ENCODE peak calls at places on chromosomes 12 and 14, in eight cellular contexts. U, M, L, Q, Z, G, O and I are unnamed samples.

GRCh38 chr12:93005928-93006654 is 77.0 kb upstream of the EEA1 start:
- DNase-seq in L (no peak), M (no peak), Z (no peak), G (no peak), O (no peak), U (no peak), Q (no peak), I (no peak)

GRCh38 chr14:76472199-76472723 is 96.3 kb downstream of the ESRRB start:
- DNase-seq in G (no peak), L (no peak), Q (no peak), U (no peak), Z (no peak), M (no peak), O (no peak), I (no peak)

GRCh38 chr12:43222796-43223195 is 329.2 kb downstream of the ADAMTS20 start:
- DNase-seq in U (no peak), O (no peak), M (no peak), Q (no peak), L (no peak), Z (no peak), G (no peak), I (no peak)

GRCh38 chr14:92544051-92544730 is 30.6 kb downstream of the RIN3 start:
- DNase-seq in L (no peak), Q (no peak), Z (no peak), O (no peak), G (no peak), M (no peak), U (no peak), I (no peak)

GRCh38 chr12:53595212-53595611 is 31.0 kb downstream of the ATF7 start:
- DNase-seq in Z (no peak), Q (no peak), L (no peak), O (no peak), U (no peak), G (no peak), M (peak), I (no peak)

GRCh38 chr14:68627050-68627867 is 165.6 kb downstream of the ZFP36L1 start:
- DNase-seq in U (peak), L (no peak), Z (no peak), M (no peak), G (no peak), O (no peak), Q (no peak), I (no peak)

GRCh38 chr12:51751657-51752056 is 96.9 kb downstream of the FIGNL2 start:
- DNase-seq in Q (no peak), L (peak), M (no peak), Z (no peak), G (no peak), O (no peak), U (no peak), I (no peak)

GRCh38 chr14:43754838-43755237 is 752.2 kb downstream of the FSCB start:
- DNase-seq in M (no peak), L (no peak), G (no peak), U (no peak), O (no peak), Z (no peak), Q (no peak), I (no peak)

GRCh38 chr12:114623737-114624136 is 60.2 kb downstream of the TBX3 start:
- DNase-seq in G (no peak), U (no peak), Q (no peak), M (no peak), L (no peak), O (no peak), Z (no peak), I (no peak)

GRCh38 chr12:132305991-132306884 is 23.2 kb downstream of the GALNT9 start:
- DNase-seq in Z (no peak), L (no peak), G (no peak), M (no peak), U (peak), O (no peak), Q (no peak), I (no peak)